ENCODE peak calls at places on chromosome 19, in eight cellular contexts. E is neural progenitor cell, D is HCT116, N is mesendoderm, Z is K562, Q is A549, C is GM23338, X is fibroblast of lung. M is an unnamed sample.
A peak's percentile ranks its signal among the peaks of the same experiment; 100 is the strongest.

GRCh38 chr19:28217064-28217463 is 995.9 kb downstream of the UQCRFS1 start:
- DNase-seq in N (peak; percentile 75), E (peak; percentile 39), X (no peak), C (peak; percentile 86), D (no peak), Q (no peak), Z (no peak), M (no peak)

GRCh38 chr19:15247107-15248014 is 15.1 kb upstream of the EPHX3 start:
- DNase-seq in D (no peak), Z (no peak), E (no peak), Q (no peak), N (no peak), C (no peak), X (no peak), M (no peak)

GRCh38 chr19:54481326-54481930 is 8.3 kb upstream of the CDC42EP5 start:
- DNase-seq in X (peak; percentile 48), D (peak; percentile 32), N (peak; percentile 77), Q (peak; percentile 67), E (peak; percentile 93), C (peak; percentile 95), Z (peak; percentile 51), M (peak; percentile 61)

GRCh38 chr19:3873151-3873550 is 4.3 kb upstream of the ZFR2 start:
- DNase-seq in X (no peak), Q (no peak), D (no peak), N (no peak), E (no peak), C (no peak), Z (no peak), M (no peak)

GRCh38 chr19:56839665-56840451 is 668 bp downstream of the PEG3 start:
- DNase-seq in Q (no peak), X (peak; percentile 91), C (no peak), E (no peak), N (peak; percentile 99), D (no peak), Z (no peak), M (no peak)

GRCh38 chr19:2433854-2434253 is 6.5 kb upstream of the TIMM13 start:
- DNase-seq in N (no peak), D (no peak), X (no peak), Z (no peak), C (no peak), E (no peak), Q (no peak), M (no peak)

GRCh38 chr19:41456342-41456918 is 13.5 kb downstream of the ERICH4 start:
- DNase-seq in Z (no peak), E (no peak), D (no peak), C (no peak), X (peak; percentile 20), Q (no peak), N (no peak), M (no peak)

GRCh38 chr19:48182434-48182833 is 12.0 kb downstream of the ZSWIM9 start:
- DNase-seq in N (no peak), X (no peak), Q (no peak), E (no peak), Z (no peak), D (no peak), C (peak; percentile 59), M (no peak)

GRCh38 chr19:55660404-55660803 is 5.6 kb downstream of the U2AF2 start:
- DNase-seq in X (no peak), E (no peak), N (no peak), C (no peak), Q (no peak), D (no peak), Z (no peak), M (no peak)

GRCh38 chr19:41351339-41352245 is 2.1 kb downstream of the TGFB1 start:
- DNase-seq in C (peak; percentile 66), Q (no peak), N (peak; percentile 63), Z (peak; percentile 85), D (no peak), E (peak; percentile 61), X (no peak), M (peak; percentile 56)

GRCh38 chr19:40269216-40269940 is 15.8 kb downstream of the AKT2 start:
- DNase-seq in X (no peak), D (no peak), N (no peak), Z (no peak), E (no peak), Q (no peak), C (no peak), M (no peak)

GRCh38 chr19:2867025-2867991 is at the start of gene ZNF556:
- DNase-seq in E (no peak), Z (peak; percentile 64), Q (peak; percentile 19), C (peak; percentile 7), N (no peak), X (no peak), D (peak; percentile 16), M (peak; percentile 72)

GRCh38 chr19:3969435-3970312 is 1.2 kb downstream of the DAPK3 start:
- DNase-seq in N (peak; percentile 89), Z (no peak), E (peak; percentile 54), X (peak; percentile 68), Q (peak; percentile 72), D (no peak), C (peak; percentile 62), M (no peak)

GRCh38 chr19:41918095-41918494 is 10.2 kb downstream of the ERFL start:
- DNase-seq in Q (no peak), N (no peak), X (no peak), Z (no peak), E (no peak), C (no peak), D (no peak), M (no peak)

GRCh38 chr19:55635334-55635717 is 5.5 kb upstream of the ZNF580 start:
- DNase-seq in C (no peak), Z (no peak), X (no peak), E (no peak), N (no peak), Q (no peak), D (no peak), M (no peak)

GRCh38 chr19:40614595-40615411 is 13.6 kb downstream of the LTBP4 start:
- DNase-seq in N (peak; percentile 99), D (peak; percentile 87), X (peak; percentile 98), Q (peak; percentile 68), C (peak; percentile 96), E (peak; percentile 92), Z (peak; percentile 86), M (peak; percentile 79)

GRCh38 chr19:13411899-13412298 is 94.4 kb downstream of the CACNA1A start:
- DNase-seq in C (no peak), Q (no peak), E (no peak), X (no peak), Z (no peak), N (no peak), D (no peak), M (no peak)

GRCh38 chr19:13420780-13421179 is 85.5 kb downstream of the CACNA1A start:
- DNase-seq in N (peak; percentile 57), X (no peak), D (no peak), E (no peak), Z (no peak), Q (no peak), C (peak; percentile 71), M (no peak)

GRCh38 chr19:13417054-13417453 is 89.2 kb downstream of the CACNA1A start:
- DNase-seq in E (no peak), N (no peak), C (no peak), D (no peak), Z (no peak), Q (no peak), X (no peak), M (peak; percentile 45)
- H3K4me2 ChIP-seq in E (no peak overlapping the region), N (no peak overlapping the region), C (no peak overlapping the region), D (no peak overlapping the region), Z (no peak overlapping the region), Q (no peak overlapping the region), X (no peak overlapping the region), M (peak overlapping the region; percentile 29)

GRCh38 chr19:49398001-49398615 is 10.1 kb downstream of the KASH5 start:
- DNase-seq in D (no peak), Q (no peak), E (no peak), X (no peak), C (no peak), N (no peak), Z (no peak), M (no peak)
- H3K4me2 ChIP-seq in D (no peak overlapping the region), Q (no peak overlapping the region), E (no peak overlapping the region), X (no peak overlapping the region), C (no peak overlapping the region), N (no peak overlapping the region), Z (no peak overlapping the region), M (no peak overlapping the region)

DNA sequence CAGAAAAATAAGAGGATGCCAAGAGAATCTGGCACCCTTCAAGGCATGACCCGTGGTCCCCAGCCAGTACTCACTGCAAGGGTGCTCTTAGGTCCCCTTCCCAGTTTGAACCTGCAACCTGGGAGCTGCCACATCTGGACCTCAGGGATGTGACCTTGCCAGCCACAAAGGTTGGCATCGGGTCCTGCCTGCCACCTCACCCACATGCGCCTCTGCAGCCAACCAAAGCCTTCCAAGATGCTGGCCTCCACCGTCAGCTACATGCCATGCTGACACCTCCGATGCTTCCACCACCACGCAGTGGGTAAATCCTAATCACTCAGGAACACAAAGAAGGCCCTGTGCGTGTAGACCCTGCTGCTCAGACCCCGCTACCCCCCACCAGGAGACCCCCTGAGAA is 35.1 kb downstream of the ELL start:
- DNase-seq in C (no peak), N (no peak), D (no peak), Z (no peak), X (no peak), E (no peak), Q (no peak), M (no peak)
- H3K4me2 ChIP-seq in C (no peak overlapping the region), N (no peak overlapping the region), D (peak overlapping the region; percentile 67), Z (peak overlapping the region; percentile 72), X (peak overlapping the region; percentile 11), E (no peak overlapping the region), Q (peak overlapping the region; percentile 93), M (no peak overlapping the region)

GRCh38 chr19:35240322-35240721 is 8.5 kb upstream of the LSR start:
- DNase-seq in C (no peak), Q (no peak), N (no peak), X (no peak), Z (no peak), E (no peak), D (no peak), M (no peak)
- H3K4me2 ChIP-seq in C (no peak overlapping the region), Q (no peak overlapping the region), N (no peak overlapping the region), X (no peak overlapping the region), Z (no peak overlapping the region), E (no peak overlapping the region), D (no peak overlapping the region), M (no peak overlapping the region)

DNA sequence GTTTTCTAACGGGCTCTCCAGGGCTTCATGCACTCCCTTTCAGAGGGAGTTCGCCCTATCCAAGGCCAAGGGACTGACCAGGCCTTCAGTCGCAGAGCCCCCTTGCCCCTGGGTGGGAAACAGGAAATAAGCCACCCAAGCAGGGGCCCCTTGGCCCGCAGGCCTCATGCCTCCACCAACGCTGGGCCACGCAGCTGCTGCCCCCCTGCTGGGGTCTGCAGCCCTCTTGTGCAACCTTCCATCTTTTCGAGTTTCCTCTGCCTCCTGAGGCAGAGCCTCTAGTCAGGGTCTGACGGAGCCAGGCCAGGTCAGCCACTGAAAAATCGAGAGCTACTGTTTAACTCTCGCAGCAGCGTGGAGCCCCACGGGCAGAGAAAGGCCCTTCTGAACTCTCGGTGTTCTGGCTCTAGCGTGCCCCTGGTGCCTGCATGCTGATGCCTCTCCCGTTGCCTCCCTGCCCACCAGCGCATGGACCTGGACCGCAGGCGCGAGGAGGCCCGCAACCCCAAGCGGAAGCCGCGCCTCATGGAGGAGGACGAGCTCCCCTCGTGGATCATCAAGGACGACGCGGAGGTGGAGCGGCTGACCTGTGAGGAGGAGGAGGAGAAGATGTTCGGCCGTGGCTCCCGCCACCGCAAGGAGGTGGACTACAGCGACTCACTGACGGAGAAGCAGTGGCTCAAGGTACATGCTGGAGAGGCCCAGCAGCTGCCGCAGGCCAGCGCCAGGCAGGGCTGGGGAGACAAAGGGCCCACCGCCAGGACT is 54.6 kb upstream of the LDLR start:
- DNase-seq in Z (no peak), E (no peak), X (no peak), D (no peak), N (no peak), C (no peak), Q (no peak), M (no peak)
- H3K4me2 ChIP-seq in Z (no peak overlapping the region), E (no peak overlapping the region), X (no peak overlapping the region), D (no peak overlapping the region), N (no peak overlapping the region), C (no peak overlapping the region), Q (no peak overlapping the region), M (no peak overlapping the region)